ENCODE peak calls at places on chromosomes 16 and 17, in nine cellular contexts. L, A, B, D, J, F, V, M and X are unnamed samples.

GRCh38 chr17:40910441-40910841 is 25.4 kb upstream of the KRT20 start:
- DNase-seq in F (no peak), V (no peak), L (no peak), J (peak), B (peak), D (no peak), A (peak), M (no peak), X (peak)

GRCh38 chr17:53462393-53462811 is 360.3 kb upstream of the KIF2B start:
- DNase-seq in B (no peak), F (peak), L (no peak), A (no peak), J (peak), D (no peak), V (no peak), M (no peak), X (no peak)

GRCh38 chr17:3772764-3773163 is 28.2 kb downstream of the ITGAE start:
- DNase-seq in V (no peak), M (no peak), F (no peak), B (no peak), A (no peak), L (no peak), D (peak), J (no peak), X (no peak)

GRCh38 chr17:12743046-12743445 is 46.3 kb upstream of the ARHGAP44 start:
- DNase-seq in D (no peak), M (no peak), A (no peak), J (no peak), F (no peak), B (no peak), L (peak), V (no peak), X (no peak)

GRCh38 chr16:23058576-23058975 is 90.7 kb downstream of the USP31 start:
- DNase-seq in L (no peak), M (no peak), F (no peak), A (no peak), J (no peak), B (no peak), D (no peak), V (no peak), X (no peak)

GRCh38 chr17:47063475-47063874 is 84.4 kb upstream of the RPRML start:
- DNase-seq in B (no peak), L (no peak), D (no peak), A (no peak), F (no peak), V (no peak), M (no peak), J (no peak), X (no peak)

GRCh38 chr17:59296190-59296589 is 35.3 kb upstream of the YPEL2 start:
- DNase-seq in D (no peak), M (no peak), J (peak), A (no peak), B (no peak), V (no peak), F (no peak), L (no peak), X (no peak)

GRCh38 chr17:40502716-40503115 is 1.3 kb upstream of the TNS4 start:
- DNase-seq in F (no peak), L (no peak), A (no peak), V (no peak), M (no peak), B (no peak), D (no peak), J (no peak), X (no peak)

GRCh38 chr17:27414271-27414670 is 42.0 kb upstream of the KSR1 start:
- DNase-seq in D (no peak), V (no peak), L (no peak), J (peak), M (no peak), A (peak), B (no peak), F (no peak), X (no peak)

GRCh38 chr17:1769826-1770477 is 8.1 kb downstream of the SERPINF1 start:
- DNase-seq in D (peak), M (no peak), V (no peak), L (no peak), J (peak), A (peak), B (no peak), F (peak), X (no peak)

GRCh38 chr16:57115504-57116182 is 23.3 kb downstream of the CPNE2 start:
- DNase-seq in A (peak), M (peak), F (no peak), D (no peak), V (peak), L (no peak), J (no peak), B (peak), X (no peak)

GRCh38 chr16:22210854-22211253 is 4.8 kb downstream of the EEF2K start:
- DNase-seq in M (no peak), L (no peak), J (no peak), A (no peak), F (no peak), D (no peak), V (no peak), B (no peak), X (no peak)

GRCh38 chr16:825298-826061 is 24.9 kb upstream of the GNG13 start:
- DNase-seq in F (no peak), B (no peak), L (no peak), D (peak), J (no peak), V (no peak), A (no peak), M (peak), X (no peak)
- H3K4me3 ChIP-seq in F (no peak), B (no peak), L (no peak), D (no peak), J (no peak), V (peak), A (no peak), M (no peak), X (peak)

DNA sequence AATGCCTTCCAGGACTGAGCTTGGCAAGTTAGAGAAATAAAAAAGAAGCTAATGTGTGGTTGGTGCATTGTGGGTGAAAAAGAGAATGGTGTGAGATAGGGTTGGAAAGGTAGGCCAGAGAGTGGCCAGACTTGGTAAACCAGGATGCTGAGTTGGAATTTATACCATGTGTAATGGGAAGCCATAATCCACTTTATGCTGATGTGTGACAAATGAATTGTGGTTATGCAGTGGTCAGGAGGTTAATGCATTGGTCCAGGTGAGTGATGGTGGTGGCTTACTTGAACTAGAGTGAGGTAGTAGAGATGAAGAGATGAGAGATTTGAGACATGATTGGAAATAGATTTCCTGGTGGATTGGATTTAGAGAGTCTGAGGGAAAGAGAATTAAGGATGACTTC is 1.0 kb downstream of the PFAS start:
- DNase-seq in L (no peak), V (no peak), A (no peak), D (no peak), F (no peak), J (no peak), B (no peak), M (no peak), X (no peak)
- H3K4me3 ChIP-seq in L (no peak), V (no peak), A (no peak), D (no peak), F (peak), J (peak), B (peak), M (no peak), X (no peak)

DNA sequence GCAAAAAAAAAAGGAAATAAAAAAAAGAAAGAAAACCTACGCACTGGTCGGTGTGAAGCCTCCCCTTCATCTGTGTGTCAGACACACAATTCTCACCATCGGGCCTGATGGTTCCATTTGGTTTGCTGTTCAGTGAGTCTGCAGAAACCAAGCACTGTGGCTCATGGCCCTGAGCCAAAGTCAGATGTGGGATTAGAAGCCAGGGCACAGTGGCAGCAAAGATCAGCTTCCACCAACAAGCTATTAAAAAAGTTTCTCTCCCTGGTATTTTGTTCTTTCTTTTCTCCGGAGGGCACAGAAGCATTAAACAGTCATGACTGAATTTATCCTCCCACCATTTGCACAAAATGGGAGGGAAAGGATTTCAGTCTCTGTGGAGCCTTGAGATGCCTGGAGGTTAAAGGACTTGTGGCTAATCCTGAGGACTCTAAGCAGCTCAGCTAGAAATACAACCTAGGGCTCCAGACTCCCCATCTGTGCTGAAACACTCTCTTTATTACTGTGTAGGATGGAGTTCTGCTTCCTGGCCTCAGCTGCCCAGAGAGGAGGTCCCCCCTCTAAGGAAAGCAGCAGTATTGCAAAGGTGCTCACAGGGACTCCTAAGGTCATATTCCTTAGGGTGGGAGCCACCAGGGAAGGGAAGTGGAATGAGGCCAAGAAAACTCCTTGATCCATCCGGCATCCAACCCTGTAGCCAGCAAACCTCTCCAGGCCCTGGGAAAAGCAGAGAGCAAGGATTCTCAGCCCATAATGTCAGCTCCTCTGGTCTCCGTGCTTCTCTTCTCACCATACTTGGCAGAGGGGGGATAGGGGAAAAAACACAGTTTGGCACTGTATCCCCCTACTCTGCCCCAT is 28.2 kb downstream of the SLC39A11 start:
- DNase-seq in F (no peak), V (no peak), J (no peak), D (no peak), M (no peak), L (no peak), A (peak), B (peak), X (no peak)
- H3K4me3 ChIP-seq in F (no peak), V (no peak), J (no peak), D (no peak), M (no peak), L (no peak), A (no peak), B (no peak), X (no peak)

GRCh38 chr16:8675183-8676159 is 1.1 kb downstream of the ABAT start:
- DNase-seq in M (peak), V (no peak), A (peak), B (no peak), J (peak), F (no peak), D (peak), L (no peak), X (no peak)
- H3K4me3 ChIP-seq in M (no peak), V (peak), A (peak), B (peak), J (no peak), F (peak), D (peak), L (no peak), X (no peak)

GRCh38 chr17:81471804-81472456 is 40.7 kb downstream of the ACTG1 start:
- DNase-seq in A (peak), M (peak), B (peak), F (no peak), L (peak), J (no peak), V (peak), D (peak), X (peak)

GRCh38 chr17:81469266-81469665 is 43.3 kb downstream of the ACTG1 start:
- DNase-seq in M (no peak), J (no peak), V (no peak), A (no peak), B (no peak), F (no peak), D (no peak), L (no peak), X (no peak)

GRCh38 chr17:81473019-81473418 is 39.6 kb downstream of the ACTG1 start:
- DNase-seq in F (no peak), J (no peak), M (no peak), V (no peak), L (no peak), B (no peak), D (peak), A (no peak), X (no peak)

GRCh38 chr17:81470270-81470943 is 42.2 kb downstream of the ACTG1 start:
- DNase-seq in M (no peak), J (no peak), D (no peak), F (no peak), B (no peak), A (no peak), V (no peak), L (no peak), X (no peak)

GRCh38 chr17:81470944-81471803 is 41.4 kb downstream of the ACTG1 start:
- DNase-seq in B (peak), V (no peak), M (no peak), A (no peak), F (no peak), J (peak), L (no peak), D (no peak), X (no peak)
- H3K4me3 ChIP-seq in B (no peak), V (no peak), M (peak), A (peak), F (no peak), J (no peak), L (no peak), D (no peak), X (peak)

GRCh38 chr16:59212492-59213024 is 478.4 kb upstream of the GOT2 start:
- DNase-seq in D (no peak), F (no peak), M (no peak), J (no peak), L (no peak), V (no peak), A (peak), B (no peak), X (no peak)

GRCh38 chr16:59214455-59214854 is 480.3 kb upstream of the GOT2 start:
- DNase-seq in F (no peak), L (no peak), A (no peak), J (no peak), M (no peak), V (no peak), D (no peak), B (no peak), X (no peak)

GRCh38 chr16:59210955-59211541 is 476.9 kb upstream of the GOT2 start:
- DNase-seq in D (no peak), J (no peak), F (no peak), B (peak), A (peak), M (no peak), V (peak), L (no peak), X (no peak)

GRCh38 chr16:59213952-59214351 is 479.8 kb upstream of the GOT2 start:
- DNase-seq in J (no peak), L (no peak), V (no peak), F (no peak), A (no peak), D (no peak), B (no peak), M (no peak), X (no peak)
- H3K4me3 ChIP-seq in J (no peak), L (no peak), V (no peak), F (no peak), A (no peak), D (no peak), B (no peak), M (no peak), X (no peak)

GRCh38 chr16:11794447-11794846 is 2.6 kb downstream of the ZC3H7A start:
- DNase-seq in B (no peak), V (no peak), L (no peak), M (no peak), D (no peak), A (no peak), J (no peak), F (no peak), X (no peak)
- H3K4me3 ChIP-seq in B (no peak), V (no peak), L (no peak), M (no peak), D (no peak), A (no peak), J (no peak), F (no peak), X (no peak)

DNA sequence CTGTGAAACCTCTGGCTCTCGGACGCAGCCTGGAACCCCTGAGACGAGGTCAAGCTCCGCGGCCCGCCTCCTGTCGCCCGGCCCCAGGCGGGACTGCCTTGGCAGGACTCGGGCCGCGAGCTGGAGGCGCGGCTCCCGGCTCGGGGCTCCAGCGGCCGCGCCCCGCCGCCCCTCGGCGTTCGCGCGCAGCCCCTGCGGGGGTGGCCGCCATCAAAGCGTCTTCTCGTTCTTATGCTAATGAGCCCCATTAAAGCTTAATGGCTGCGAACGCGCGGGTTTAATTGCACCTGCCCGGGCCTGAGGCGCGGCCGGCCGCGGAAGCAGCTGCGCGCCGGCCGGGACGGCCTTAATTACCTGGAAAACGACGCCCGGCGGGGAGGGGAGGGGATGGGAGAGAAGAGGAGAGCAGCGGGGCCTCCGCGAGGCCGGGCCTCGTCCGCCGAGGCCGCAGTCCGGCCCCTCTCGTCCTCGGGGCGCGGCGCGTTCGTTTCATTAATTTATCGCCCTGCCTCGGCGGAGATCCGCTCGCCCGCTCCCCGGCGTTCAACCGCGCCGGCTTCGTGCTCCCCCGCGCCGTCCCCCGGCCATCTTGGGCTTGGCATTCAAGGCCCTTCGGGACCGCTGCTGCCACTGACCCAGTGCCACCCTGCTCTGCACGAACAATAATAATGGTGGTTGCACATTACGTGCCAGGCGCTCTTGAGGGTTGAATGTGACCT is 19.2 kb downstream of the RAI1 start:
- DNase-seq in V (no peak), F (no peak), A (no peak), M (no peak), J (no peak), B (no peak), L (no peak), D (no peak), X (no peak)
- H3K4me3 ChIP-seq in V (peak), F (no peak), A (peak), M (peak), J (no peak), B (no peak), L (no peak), D (peak), X (no peak)

DNA sequence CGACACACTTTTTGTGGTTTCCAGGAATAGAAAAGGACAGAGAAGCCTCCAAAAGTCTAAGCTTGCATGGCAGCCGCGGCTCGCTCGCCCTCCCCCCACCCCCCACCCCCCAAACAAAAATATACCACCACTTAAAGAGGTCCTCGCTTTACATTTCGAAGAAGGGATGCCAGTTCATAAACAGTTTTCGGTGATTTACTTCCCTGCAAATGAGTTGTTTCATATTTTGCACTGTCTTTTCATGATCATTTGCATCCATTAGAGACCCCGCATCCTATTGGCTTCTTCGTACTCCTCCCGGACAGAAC is 234 bp downstream of the HOXB8 start:
- DNase-seq in V (no peak), M (no peak), L (no peak), A (no peak), F (no peak), B (no peak), D (no peak), J (no peak), X (no peak)
- H3K4me3 ChIP-seq in V (peak), M (no peak), L (no peak), A (no peak), F (no peak), B (peak), D (no peak), J (no peak), X (no peak)

DNA sequence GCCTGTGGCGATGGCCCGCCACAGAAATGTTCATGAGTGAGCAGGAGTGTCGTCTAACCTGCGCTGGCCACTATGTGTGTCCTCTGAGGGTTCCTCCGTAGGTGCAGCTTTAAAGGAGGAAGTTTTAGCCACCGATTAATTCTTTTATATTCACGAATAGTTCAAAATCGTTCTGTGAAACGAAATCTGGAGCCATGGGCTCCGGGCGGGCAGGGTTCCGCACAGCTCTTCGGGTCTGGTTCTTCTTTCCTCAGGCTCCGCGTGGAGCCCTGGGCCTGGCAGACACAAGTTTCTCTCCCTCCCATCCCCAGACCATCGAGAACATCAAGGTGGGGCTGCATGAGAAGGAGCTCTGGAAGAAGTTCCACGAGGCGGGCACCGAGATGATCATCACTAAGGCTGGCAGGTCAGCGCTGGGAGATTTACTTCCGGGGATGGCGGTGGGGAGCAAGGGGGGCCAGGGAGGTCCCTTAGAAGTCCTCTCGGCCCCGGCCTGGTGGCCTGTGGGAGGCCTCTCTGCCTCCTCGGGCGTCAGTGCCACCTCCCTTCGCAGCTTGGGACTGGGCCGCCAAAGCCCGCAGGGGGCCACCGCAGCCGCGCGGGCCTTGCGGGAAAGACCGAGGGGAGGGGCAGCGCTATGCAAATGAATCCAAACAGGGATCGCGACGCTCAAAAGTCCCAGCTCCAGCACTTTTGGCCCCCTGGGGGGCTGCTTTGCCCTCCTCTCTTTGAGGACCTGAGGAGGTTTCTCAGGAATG is 5.2 kb downstream of the TBX4 start:
- DNase-seq in L (no peak), A (no peak), F (no peak), J (no peak), D (peak), B (no peak), V (no peak), M (no peak), X (no peak)
- H3K4me3 ChIP-seq in L (peak), A (no peak), F (no peak), J (no peak), D (no peak), B (peak), V (peak), M (no peak), X (no peak)